ENCODE peak calls at places on chromosomes 11 and 22, in ten cellular contexts. Q is central memory CD4-positive, alpha-beta T cell; O is GDM1; V is KG1; L is substantia nigra; A is choroid plexus epithelial cell; E is mesothelial cell of epicardium; I is effector memory CD4-positive, alpha-beta T cell; S is SW480; X is EL. F is an unnamed sample.

GRCh38 chr11:46942172-46942571 is 5.6 kb downstream of the CSTPP1 start:
- DNase-seq in Q (no peak), O (no peak), V (no peak), L (no peak), A (no peak), E (no peak), I (no peak), S (no peak), X (no peak), F (no peak)

GRCh38 chr22:25085156-25085555 is 114.5 kb upstream of the CRYBB3 start:
- DNase-seq in Q (no peak), O (no peak), V (no peak), L (no peak), A (no peak), E (no peak), I (no peak), S (no peak), X (no peak), F (no peak)

GRCh38 chr11:111194789-111195188 is 50.7 kb upstream of the POU2AF2 start:
- DNase-seq in Q (no peak), O (no peak), V (no peak), L (no peak), A (no peak), E (no peak), I (no peak), S (no peak), X (no peak), F (no peak)

GRCh38 chr11:38060930-38061329 is 1462.9 kb upstream of the RAG2 start:
- DNase-seq in Q (no peak), O (no peak), V (no peak), L (no peak), A (peak), E (no peak), I (no peak), S (no peak), X (peak), F (no peak)

GRCh38 chr22:27557554-27558060 is 243.9 kb downstream of the MN1 start:
- DNase-seq in Q (no peak), O (no peak), V (no peak), L (no peak), A (no peak), E (no peak), I (no peak), S (no peak), X (no peak), F (no peak)

GRCh38 chr11:2369320-2369719 is 7.8 kb upstream of the CD81 start:
- DNase-seq in Q (no peak), O (no peak), V (no peak), L (no peak), A (no peak), E (no peak), I (no peak), S (no peak), X (no peak), F (no peak)

GRCh38 chr22:49934891-49935557 is 16.6 kb downstream of the CRELD2 start:
- DNase-seq in Q (peak), O (peak), V (no peak), L (peak), A (peak), E (peak), I (peak), S (peak), X (peak), F (no peak)

GRCh38 chr11:113279591-113279990 is 34.8 kb upstream of the TTC12 start:
- DNase-seq in Q (no peak), O (no peak), V (no peak), L (no peak), A (no peak), E (no peak), I (no peak), S (no peak), X (no peak), F (no peak)

GRCh38 chr22:24225951-24226350 is 18.9 kb downstream of the GGT5 start:
- DNase-seq in Q (no peak), O (no peak), V (no peak), L (no peak), A (no peak), E (no peak), I (no peak), S (no peak), X (no peak), F (no peak)